ENCODE peak calls at places on chromosomes 13 and 19, in ten cellular contexts. One of them, this sample, is unnamed.

GRCh38 chr13:91748416-91749089 is 350.1 kb downstream of the GPC5 start:
- DNase-seq in endodermal cell: no peak
- DNase-seq in epithelial cell of esophagus: no peak
- DNase-seq in heart left ventricle: no peak
- DNase-seq in psoas muscle: no peak
- DNase-seq in lower leg skin: no peak
- DNase-seq in endothelial cell: no peak
- DNase-seq in left lung: no peak
- DNase-seq in CD4-positive, alpha-beta T cell: no peak
- DNase-seq in cardiac fibroblast: no peak
- DNase-seq in this sample: no peak

GRCh38 chr13:26557393-26558073 is at the start of gene WASF3:
- DNase-seq in endodermal cell: peak; percentile 99
- DNase-seq in epithelial cell of esophagus: peak; percentile 95
- DNase-seq in heart left ventricle: peak; percentile 94
- DNase-seq in psoas muscle: peak; percentile 97
- DNase-seq in lower leg skin: peak; percentile 97
- DNase-seq in endothelial cell: peak; percentile 96
- DNase-seq in left lung: peak; percentile 92
- DNase-seq in CD4-positive, alpha-beta T cell: peak; percentile 27
- DNase-seq in cardiac fibroblast: peak; percentile 93
- DNase-seq in this sample: peak; percentile 98

GRCh38 chr19:44684892-44685847 is 13.8 kb upstream of the CEACAM16 start:
- DNase-seq in endodermal cell: peak; percentile 78
- DNase-seq in epithelial cell of esophagus: peak; percentile 74
- DNase-seq in heart left ventricle: peak; percentile 67
- DNase-seq in psoas muscle: no peak
- DNase-seq in lower leg skin: no peak
- DNase-seq in endothelial cell: no peak
- DNase-seq in left lung: peak; percentile 43
- DNase-seq in CD4-positive, alpha-beta T cell: no peak
- DNase-seq in cardiac fibroblast: peak; percentile 90
- DNase-seq in this sample: no peak

GRCh38 chr19:14301150-14301549 is 80.1 kb upstream of the ADGRE5 start:
- DNase-seq in endodermal cell: no peak
- DNase-seq in epithelial cell of esophagus: no peak
- DNase-seq in heart left ventricle: no peak
- DNase-seq in psoas muscle: no peak
- DNase-seq in lower leg skin: no peak
- DNase-seq in endothelial cell: no peak
- DNase-seq in left lung: no peak
- DNase-seq in CD4-positive, alpha-beta T cell: no peak
- DNase-seq in cardiac fibroblast: no peak
- DNase-seq in this sample: no peak

GRCh38 chr13:43074824-43075510 is 51.6 kb downstream of the DNAJC15 start:
- DNase-seq in endodermal cell: no peak
- DNase-seq in epithelial cell of esophagus: no peak
- DNase-seq in heart left ventricle: no peak
- DNase-seq in psoas muscle: no peak
- DNase-seq in lower leg skin: no peak
- DNase-seq in endothelial cell: no peak
- DNase-seq in left lung: no peak
- DNase-seq in CD4-positive, alpha-beta T cell: no peak
- DNase-seq in cardiac fibroblast: no peak
- DNase-seq in this sample: no peak

GRCh38 chr13:46817081-46817480 is 20.1 kb upstream of the ESD start:
- DNase-seq in endodermal cell: no peak
- DNase-seq in epithelial cell of esophagus: no peak
- DNase-seq in heart left ventricle: no peak
- DNase-seq in psoas muscle: no peak
- DNase-seq in lower leg skin: no peak
- DNase-seq in endothelial cell: no peak
- DNase-seq in left lung: no peak
- DNase-seq in CD4-positive, alpha-beta T cell: no peak
- DNase-seq in cardiac fibroblast: peak; percentile 65
- DNase-seq in this sample: no peak

GRCh38 chr19:33905937-33906577 is 109.4 kb downstream of the KCTD15 start:
- DNase-seq in endodermal cell: peak; percentile 93
- DNase-seq in epithelial cell of esophagus: peak; percentile 85
- DNase-seq in heart left ventricle: peak; percentile 86
- DNase-seq in psoas muscle: peak; percentile 73
- DNase-seq in lower leg skin: peak; percentile 92
- DNase-seq in endothelial cell: peak; percentile 84
- DNase-seq in left lung: peak; percentile 88
- DNase-seq in CD4-positive, alpha-beta T cell: no peak
- DNase-seq in cardiac fibroblast: peak; percentile 27
- DNase-seq in this sample: peak; percentile 73

GRCh38 chr19:42086770-42087550 is 11.0 kb downstream of the ZNF574 start:
- DNase-seq in endodermal cell: no peak
- DNase-seq in epithelial cell of esophagus: no peak
- DNase-seq in heart left ventricle: no peak
- DNase-seq in psoas muscle: no peak
- DNase-seq in lower leg skin: no peak
- DNase-seq in endothelial cell: no peak
- DNase-seq in left lung: no peak
- DNase-seq in CD4-positive, alpha-beta T cell: no peak
- DNase-seq in cardiac fibroblast: peak; percentile 47
- DNase-seq in this sample: no peak

GRCh38 chr13:46675016-46675415 is 121.9 kb downstream of the ESD start:
- DNase-seq in endodermal cell: no peak
- DNase-seq in epithelial cell of esophagus: no peak
- DNase-seq in heart left ventricle: no peak
- DNase-seq in psoas muscle: no peak
- DNase-seq in lower leg skin: no peak
- DNase-seq in endothelial cell: no peak
- DNase-seq in left lung: no peak
- DNase-seq in CD4-positive, alpha-beta T cell: no peak
- DNase-seq in cardiac fibroblast: no peak
- DNase-seq in this sample: no peak

GRCh38 chr13:98494769-98495168 is 82.1 kb downstream of the STK24 start:
- DNase-seq in endodermal cell: peak; percentile 47
- DNase-seq in epithelial cell of esophagus: no peak
- DNase-seq in heart left ventricle: no peak
- DNase-seq in psoas muscle: no peak
- DNase-seq in lower leg skin: no peak
- DNase-seq in endothelial cell: no peak
- DNase-seq in left lung: no peak
- DNase-seq in CD4-positive, alpha-beta T cell: no peak
- DNase-seq in cardiac fibroblast: no peak
- DNase-seq in this sample: no peak

GRCh38 chr13:45446181-45446580 is 18.6 kb upstream of the COG3 start:
- DNase-seq in endodermal cell: no peak
- DNase-seq in epithelial cell of esophagus: peak; percentile 32
- DNase-seq in heart left ventricle: no peak
- DNase-seq in psoas muscle: no peak
- DNase-seq in lower leg skin: peak; percentile 28
- DNase-seq in endothelial cell: no peak
- DNase-seq in left lung: no peak
- DNase-seq in CD4-positive, alpha-beta T cell: no peak
- DNase-seq in cardiac fibroblast: peak; percentile 70
- DNase-seq in this sample: no peak

GRCh38 chr19:1046836-1047695 is 7.2 kb downstream of the ABCA7 start:
- DNase-seq in endodermal cell: no peak
- DNase-seq in epithelial cell of esophagus: no peak
- DNase-seq in heart left ventricle: no peak
- DNase-seq in psoas muscle: peak; percentile 48
- DNase-seq in lower leg skin: no peak
- DNase-seq in endothelial cell: no peak
- DNase-seq in left lung: peak; percentile 72
- DNase-seq in CD4-positive, alpha-beta T cell: no peak
- DNase-seq in cardiac fibroblast: no peak
- DNase-seq in this sample: no peak

GRCh38 chr13:99320693-99321481 is 13.7 kb upstream of the GPR183 start:
- DNase-seq in endodermal cell: no peak
- DNase-seq in epithelial cell of esophagus: peak; percentile 83
- DNase-seq in heart left ventricle: no peak
- DNase-seq in psoas muscle: no peak
- DNase-seq in lower leg skin: no peak
- DNase-seq in endothelial cell: no peak
- DNase-seq in left lung: no peak
- DNase-seq in CD4-positive, alpha-beta T cell: peak; percentile 44
- DNase-seq in cardiac fibroblast: peak; percentile 96
- DNase-seq in this sample: no peak

GRCh38 chr13:98394820-98395510 is 181.9 kb downstream of the STK24 start:
- DNase-seq in endodermal cell: no peak
- DNase-seq in epithelial cell of esophagus: no peak
- DNase-seq in heart left ventricle: no peak
- DNase-seq in psoas muscle: no peak
- DNase-seq in lower leg skin: no peak
- DNase-seq in endothelial cell: no peak
- DNase-seq in left lung: no peak
- DNase-seq in CD4-positive, alpha-beta T cell: no peak
- DNase-seq in cardiac fibroblast: no peak
- DNase-seq in this sample: no peak

GRCh38 chr13:54859827-54860226 is 1831.2 kb downstream of the OLFM4 start:
- DNase-seq in endodermal cell: no peak
- DNase-seq in epithelial cell of esophagus: peak; percentile 6
- DNase-seq in heart left ventricle: no peak
- DNase-seq in psoas muscle: no peak
- DNase-seq in lower leg skin: no peak
- DNase-seq in endothelial cell: no peak
- DNase-seq in left lung: no peak
- DNase-seq in CD4-positive, alpha-beta T cell: no peak
- DNase-seq in cardiac fibroblast: no peak
- DNase-seq in this sample: no peak

GRCh38 chr13:38965281-38965680 is 25.4 kb downstream of the STOML3 start:
- DNase-seq in endodermal cell: no peak
- DNase-seq in epithelial cell of esophagus: no peak
- DNase-seq in heart left ventricle: no peak
- DNase-seq in psoas muscle: no peak
- DNase-seq in lower leg skin: no peak
- DNase-seq in endothelial cell: no peak
- DNase-seq in left lung: no peak
- DNase-seq in CD4-positive, alpha-beta T cell: no peak
- DNase-seq in cardiac fibroblast: no peak
- DNase-seq in this sample: no peak

GRCh38 chr13:38967446-38967845 is 23.2 kb downstream of the STOML3 start:
- DNase-seq in endodermal cell: no peak
- DNase-seq in epithelial cell of esophagus: no peak
- DNase-seq in heart left ventricle: no peak
- DNase-seq in psoas muscle: no peak
- DNase-seq in lower leg skin: no peak
- DNase-seq in endothelial cell: no peak
- DNase-seq in left lung: no peak
- DNase-seq in CD4-positive, alpha-beta T cell: no peak
- DNase-seq in cardiac fibroblast: no peak
- DNase-seq in this sample: no peak

GRCh38 chr13:38969187-38969586 is 21.4 kb downstream of the STOML3 start:
- DNase-seq in endodermal cell: no peak
- DNase-seq in epithelial cell of esophagus: no peak
- DNase-seq in heart left ventricle: no peak
- DNase-seq in psoas muscle: no peak
- DNase-seq in lower leg skin: no peak
- DNase-seq in endothelial cell: no peak
- DNase-seq in left lung: no peak
- DNase-seq in CD4-positive, alpha-beta T cell: no peak
- DNase-seq in cardiac fibroblast: no peak
- DNase-seq in this sample: no peak

GRCh38 chr13:38970380-38971051 is 20.1 kb downstream of the STOML3 start:
- DNase-seq in endodermal cell: no peak
- DNase-seq in epithelial cell of esophagus: peak; percentile 57
- DNase-seq in heart left ventricle: no peak
- DNase-seq in psoas muscle: no peak
- DNase-seq in lower leg skin: no peak
- DNase-seq in endothelial cell: no peak
- DNase-seq in left lung: no peak
- DNase-seq in CD4-positive, alpha-beta T cell: no peak
- DNase-seq in cardiac fibroblast: no peak
- DNase-seq in this sample: no peak
- TF ChIP-seq CTCF in endodermal cell: peak; percentile 43
- TF ChIP-seq CTCF in epithelial cell of esophagus: peak; percentile 24
- TF ChIP-seq CTCF in heart left ventricle: no peak
- TF ChIP-seq CTCF in psoas muscle: no peak
- TF ChIP-seq CTCF in lower leg skin: no peak
- TF ChIP-seq CTCF in endothelial cell: no peak
- TF ChIP-seq CTCF in left lung: no peak
- TF ChIP-seq CTCF in CD4-positive, alpha-beta T cell: no peak
- TF ChIP-seq CTCF in cardiac fibroblast: no peak
- TF ChIP-seq CTCF in this sample: no peak

DNA sequence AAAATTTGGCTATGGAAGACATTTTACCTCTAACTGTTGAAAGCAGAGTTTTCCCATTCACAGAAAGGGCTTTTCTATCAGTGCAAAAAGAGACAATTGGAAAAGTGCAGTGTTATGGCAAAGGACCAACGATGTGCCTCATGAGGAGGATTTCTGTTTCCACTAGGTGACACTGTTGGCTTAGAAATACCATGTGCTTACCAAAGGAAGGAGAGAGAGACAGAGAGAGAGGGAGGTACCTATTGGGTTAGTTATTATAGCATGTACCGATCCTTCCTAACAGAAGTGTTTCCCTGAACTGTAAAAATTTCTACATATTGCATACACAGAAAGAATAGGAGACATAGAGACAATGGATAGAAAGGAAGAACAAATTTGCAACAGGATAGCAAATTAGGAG is 23.9 kb upstream of the PSG4 start:
- DNase-seq in endodermal cell: no peak
- DNase-seq in epithelial cell of esophagus: peak; percentile 51
- DNase-seq in heart left ventricle: no peak
- DNase-seq in psoas muscle: no peak
- DNase-seq in lower leg skin: no peak
- DNase-seq in endothelial cell: no peak
- DNase-seq in left lung: no peak
- DNase-seq in CD4-positive, alpha-beta T cell: no peak
- DNase-seq in cardiac fibroblast: peak; percentile 58
- DNase-seq in this sample: no peak
- TF ChIP-seq CTCF in endodermal cell: no peak
- TF ChIP-seq CTCF in epithelial cell of esophagus: peak; percentile 54
- TF ChIP-seq CTCF in heart left ventricle: no peak
- TF ChIP-seq CTCF in psoas muscle: no peak
- TF ChIP-seq CTCF in lower leg skin: no peak
- TF ChIP-seq CTCF in endothelial cell: no peak
- TF ChIP-seq CTCF in left lung: no peak
- TF ChIP-seq CTCF in CD4-positive, alpha-beta T cell: no peak
- TF ChIP-seq CTCF in cardiac fibroblast: peak; percentile 33
- TF ChIP-seq CTCF in this sample: no peak

GRCh38 chr13:89061821-89062220 is 1390.7 kb downstream of the SLITRK5 start:
- DNase-seq in endodermal cell: no peak
- DNase-seq in epithelial cell of esophagus: no peak
- DNase-seq in heart left ventricle: no peak
- DNase-seq in psoas muscle: no peak
- DNase-seq in lower leg skin: no peak
- DNase-seq in endothelial cell: no peak
- DNase-seq in left lung: no peak
- DNase-seq in CD4-positive, alpha-beta T cell: no peak
- DNase-seq in cardiac fibroblast: no peak
- DNase-seq in this sample: no peak

GRCh38 chr13:89066868-89067466 is 1395.8 kb downstream of the SLITRK5 start:
- DNase-seq in endodermal cell: peak; percentile 61
- DNase-seq in epithelial cell of esophagus: peak; percentile 77
- DNase-seq in heart left ventricle: no peak
- DNase-seq in psoas muscle: no peak
- DNase-seq in lower leg skin: no peak
- DNase-seq in endothelial cell: peak; percentile 56
- DNase-seq in left lung: no peak
- DNase-seq in CD4-positive, alpha-beta T cell: no peak
- DNase-seq in cardiac fibroblast: peak; percentile 8
- DNase-seq in this sample: peak; percentile 37
- TF ChIP-seq CTCF in endodermal cell: peak; percentile 82
- TF ChIP-seq CTCF in epithelial cell of esophagus: peak; percentile 83
- TF ChIP-seq CTCF in heart left ventricle: peak; percentile 69
- TF ChIP-seq CTCF in psoas muscle: peak; percentile 15
- TF ChIP-seq CTCF in lower leg skin: no peak
- TF ChIP-seq CTCF in endothelial cell: peak; percentile 60
- TF ChIP-seq CTCF in left lung: peak; percentile 19
- TF ChIP-seq CTCF in CD4-positive, alpha-beta T cell: peak; percentile 59
- TF ChIP-seq CTCF in cardiac fibroblast: peak; percentile 4
- TF ChIP-seq CTCF in this sample: peak; percentile 78

GRCh38 chr13:112689498-112690241 is at the start of gene ATP11A:
- DNase-seq in endodermal cell: peak; percentile 91
- DNase-seq in epithelial cell of esophagus: peak; percentile 94
- DNase-seq in heart left ventricle: peak; percentile 94
- DNase-seq in psoas muscle: peak; percentile 96
- DNase-seq in lower leg skin: peak; percentile 98
- DNase-seq in endothelial cell: peak; percentile 82
- DNase-seq in left lung: peak; percentile 99
- DNase-seq in CD4-positive, alpha-beta T cell: peak; percentile 81
- DNase-seq in cardiac fibroblast: peak; percentile 88
- DNase-seq in this sample: peak; percentile 89
- TF ChIP-seq CTCF in endodermal cell: no peak
- TF ChIP-seq CTCF in epithelial cell of esophagus: no peak
- TF ChIP-seq CTCF in heart left ventricle: no peak
- TF ChIP-seq CTCF in psoas muscle: no peak
- TF ChIP-seq CTCF in lower leg skin: no peak
- TF ChIP-seq CTCF in endothelial cell: no peak
- TF ChIP-seq CTCF in left lung: no peak
- TF ChIP-seq CTCF in CD4-positive, alpha-beta T cell: no peak
- TF ChIP-seq CTCF in cardiac fibroblast: no peak
- TF ChIP-seq CTCF in this sample: no peak